ENCODE peak calls at places on chromosomes 1 and 21, in four cellular contexts. O, L, P and Y are unnamed samples.

GRCh38 chr1:5906116-5906515 is 86.1 kb downstream of the NPHP4 start:
- DNase-seq in P (no peak), O (no peak), L (no peak), Y (no peak)

GRCh38 chr1:6414881-6415280 is 4.8 kb downstream of the HES2 start:
- DNase-seq in O (no peak), P (no peak), L (no peak), Y (no peak)

GRCh38 chr1:29426701-29427279 is 190.5 kb downstream of the PTPRU start:
- DNase-seq in P (no peak), O (no peak), L (peak), Y (no peak)

GRCh38 chr1:111745670-111746613 is 6.7 kb upstream of the INKA2 start:
- DNase-seq in P (no peak), L (no peak), O (no peak), Y (no peak)

GRCh38 chr1:181106479-181106878 is 18.0 kb downstream of the IER5 start:
- DNase-seq in O (no peak), L (no peak), P (no peak), Y (no peak)

GRCh38 chr1:33281554-33282303 is 25.4 kb downstream of the ZNF362 start:
- DNase-seq in P (no peak), O (no peak), L (no peak), Y (no peak)

GRCh38 chr1:7869136-7869905 is 16.5 kb upstream of the UTS2 start:
- DNase-seq in L (no peak), P (no peak), O (no peak), Y (no peak)

GRCh38 chr1:74584185-74584584 is 71.8 kb upstream of the LRRC53 start:
- DNase-seq in P (no peak), O (no peak), L (no peak), Y (no peak)

GRCh38 chr21:30605968-30606367 is 5.1 kb downstream of the KRTAP22-1 start:
- DNase-seq in L (no peak), O (no peak), P (no peak), Y (no peak)

GRCh38 chr1:193104496-193104905 is 713 bp downstream of the GLRX2 start:
- DNase-seq in P (peak), O (no peak), L (peak), Y (peak)

GRCh38 chr1:204880906-204881305 is 10.2 kb downstream of the NFASC start:
- DNase-seq in L (no peak), P (no peak), O (no peak), Y (no peak)

GRCh38 chr1:216034506-216034905 is 388.7 kb downstream of the USH2A start:
- DNase-seq in L (peak), O (peak), P (no peak), Y (no peak)

GRCh38 chr1:41813220-41813619 is 105.5 kb downstream of the HIVEP3 start:
- DNase-seq in O (no peak), P (no peak), L (no peak), Y (no peak)